ENCODE peak calls at places on chromosomes 16 and 17, in five cellular contexts. A is lung; P is tibial artery; M is heart right ventricle; E is Jurkat, Clone E6-1. F is an unnamed sample.

GRCh38 chr17:39174907-39175694 is 9.1 kb upstream of the ARL5C start:
- DNase-seq in A (peak), P (peak), M (peak), E (peak), F (peak)

GRCh38 chr17:48472485-48473281 is 42.7 kb upstream of the SKAP1 start:
- DNase-seq in A (no peak), P (no peak), M (no peak), E (no peak), F (peak)

GRCh38 chr17:80416260-80416939 is 1.4 kb downstream of the ENDOV start:
- DNase-seq in A (no peak), P (no peak), M (no peak), E (no peak), F (no peak)

GRCh38 chr17:69047368-69048263 is 13.1 kb downstream of the ABCA9 start:
- DNase-seq in A (peak), P (peak), M (peak), E (no peak), F (peak)

GRCh38 chr17:66165537-66166123 is 26.3 kb downstream of the CEP112 start:
- DNase-seq in A (no peak), P (no peak), M (no peak), E (peak), F (peak)

GRCh38 chr16:3611145-3611977 is at the start of gene SLX4:
- DNase-seq in A (peak), P (peak), M (peak), E (peak), F (peak)

GRCh38 chr17:58377005-58377660 is 25.1 kb upstream of the SUPT4H1 start:
- DNase-seq in A (peak), P (no peak), M (no peak), E (no peak), F (no peak)

GRCh38 chr17:66690166-66690565 is 144.8 kb upstream of the CACNG5 start:
- DNase-seq in A (no peak), P (no peak), M (no peak), E (no peak), F (no peak)

GRCh38 chr16:74461826-74462225 is 40.5 kb upstream of the CLEC18B start:
- DNase-seq in A (no peak), P (no peak), M (no peak), E (no peak), F (no peak)

GRCh38 chr17:45172541-45173286 is 11.0 kb downstream of the HEXIM2 start:
- DNase-seq in A (peak), P (peak), M (peak), E (peak), F (peak)

GRCh38 chr16:28260193-28260592 is 32.1 kb upstream of the SBK1 start:
- DNase-seq in A (no peak), P (no peak), M (peak), E (no peak), F (no peak)

GRCh38 chr17:64159051-64159590 is 29.2 kb upstream of the ERN1 start:
- DNase-seq in A (no peak), P (no peak), M (no peak), E (no peak), F (no peak)

GRCh38 chr16:82954224-82954929 is 327.6 kb downstream of the CDH13 start:
- DNase-seq in A (no peak), P (no peak), M (no peak), E (no peak), F (peak)

GRCh38 chr17:7651097-7651958 is 602 bp downstream of the ATP1B2 start:
- DNase-seq in A (no peak), P (no peak), M (peak), E (no peak), F (no peak)

GRCh38 chr17:67689534-67690177 is 28.1 kb upstream of the NOL11 start:
- DNase-seq in A (peak), P (no peak), M (no peak), E (peak), F (peak)

GRCh38 chr17:63531022-63531965 is 8.1 kb downstream of the KCNH6 start:
- DNase-seq in A (no peak), P (no peak), M (no peak), E (no peak), F (no peak)

GRCh38 chr17:45660474-45660873 is 123.6 kb upstream of the CRHR1 start:
- DNase-seq in A (no peak), P (peak), M (no peak), E (no peak), F (no peak)

GRCh38 chr16:83513006-83513755 is 294.6 kb upstream of the HSBP1 start:
- DNase-seq in A (no peak), P (no peak), M (no peak), E (no peak), F (peak)

GRCh38 chr16:57637424-57637823 is 9.0 kb downstream of the ADGRG1 start:
- DNase-seq in A (no peak), P (peak), M (peak), E (no peak), F (no peak)

GRCh38 chr17:34580685-34581445 is 1.5 kb downstream of the TMEM132E start:
- DNase-seq in A (no peak), P (no peak), M (no peak), E (no peak), F (no peak)

GRCh38 chr16:55113195-55113594 is 182.5 kb downstream of the IRX5 start:
- DNase-seq in A (no peak), P (no peak), M (no peak), E (no peak), F (no peak)

GRCh38 chr16:64362193-64362592 is 759.7 kb downstream of the CDH11 start:
- DNase-seq in A (no peak), P (no peak), M (no peak), E (no peak), F (no peak)

GRCh38 chr16:46620265-46621005 is 744 bp downstream of the SHCBP1 start:
- DNase-seq in A (no peak), P (no peak), M (no peak), E (no peak), F (peak)

GRCh38 chr16:11615756-11616447 is 29.2 kb upstream of the LITAF start:
- DNase-seq in A (no peak), P (no peak), M (no peak), E (no peak), F (no peak)

GRCh38 chr16:84176192-84177053 is 10.4 kb downstream of the TAF1C start:
- DNase-seq in A (no peak), P (no peak), M (no peak), E (no peak), F (no peak)

GRCh38 chr17:79835953-79836951 is 3.0 kb downstream of the CBX4 start:
- DNase-seq in A (peak), P (no peak), M (no peak), E (no peak), F (peak)

GRCh38 chr17:64001763-64002529 is 3.8 kb downstream of the PRR29 start:
- DNase-seq in A (peak), P (no peak), M (peak), E (no peak), F (no peak)

GRCh38 chr17:57010495-57010894 is 32.6 kb downstream of the SCPEP1 start:
- DNase-seq in A (no peak), P (no peak), M (no peak), E (no peak), F (no peak)

GRCh38 chr16:88116121-88116900 is 165.1 kb downstream of the BANP start:
- DNase-seq in A (no peak), P (no peak), M (no peak), E (no peak), F (peak)

GRCh38 chr16:88118376-88118775 is 167.1 kb downstream of the BANP start:
- DNase-seq in A (no peak), P (no peak), M (no peak), E (no peak), F (no peak)

GRCh38 chr16:88121886-88122580 is 170.8 kb downstream of the BANP start:
- DNase-seq in A (no peak), P (no peak), M (no peak), E (no peak), F (no peak)

GRCh38 chr16:88120812-88121211 is 169.6 kb downstream of the BANP start:
- DNase-seq in A (no peak), P (no peak), M (no peak), E (no peak), F (no peak)

GRCh38 chr16:88119881-88120280 is 168.6 kb downstream of the BANP start:
- DNase-seq in A (no peak), P (no peak), M (no peak), E (no peak), F (no peak)
- H3K4me3 ChIP-seq in A (no peak), P (no peak), M (no peak), E (no peak), F (no peak)

DNA sequence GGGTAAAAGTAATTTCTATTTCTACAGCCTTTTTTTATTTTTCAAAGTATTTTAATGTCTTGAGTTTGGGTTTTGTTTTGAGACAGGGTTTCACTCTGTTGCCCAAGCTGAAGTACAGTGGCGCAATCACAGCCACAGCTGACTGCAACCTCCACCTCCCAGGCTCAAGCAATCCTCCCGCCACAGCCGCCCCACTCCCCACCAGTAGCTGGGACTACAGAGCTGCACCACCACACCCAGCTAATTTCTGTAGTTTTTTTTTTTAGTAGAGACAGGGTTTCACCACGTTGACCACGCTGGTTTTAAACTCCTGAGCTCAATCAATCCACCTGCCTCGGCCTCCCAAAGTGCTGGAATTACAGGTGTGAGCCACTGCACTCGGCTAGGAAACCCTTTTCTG is 44.0 kb downstream of the TUBD1 start:
- DNase-seq in A (peak), P (peak), M (peak), E (no peak), F (peak)
- H3K4me3 ChIP-seq in A (no peak), P (no peak), M (no peak), E (no peak), F (no peak)

GRCh38 chr17:17877548-17878358 is 41.0 kb upstream of the SREBF1 start:
- DNase-seq in A (peak), P (peak), M (peak), E (no peak), F (peak)
- H3K4me3 ChIP-seq in A (no peak), P (peak), M (no peak), E (no peak), F (no peak)

GRCh38 chr16:89193021-89193575 is 7.2 kb downstream of the SLC22A31 start:
- DNase-seq in A (peak), P (no peak), M (peak), E (peak), F (no peak)
- H3K4me3 ChIP-seq in A (no peak), P (no peak), M (no peak), E (no peak), F (peak)

GRCh38 chr16:30760160-30760559 is 1.7 kb downstream of the CFAP119 start:
- DNase-seq in A (no peak), P (no peak), M (no peak), E (no peak), F (no peak)
- H3K4me3 ChIP-seq in A (no peak), P (no peak), M (no peak), E (no peak), F (no peak)

GRCh38 chr17:2798679-2799078 is 2.4 kb downstream of the RAP1GAP2 start:
- DNase-seq in A (no peak), P (no peak), M (no peak), E (no peak), F (no peak)

GRCh38 chr17:2798188-2798587 is 1.9 kb downstream of the RAP1GAP2 start:
- DNase-seq in A (no peak), P (no peak), M (no peak), E (no peak), F (no peak)

GRCh38 chr17:2797632-2798031 is 1.4 kb downstream of the RAP1GAP2 start:
- DNase-seq in A (no peak), P (no peak), M (no peak), E (no peak), F (no peak)

GRCh38 chr17:2796164-2797140 is at the start of gene RAP1GAP2:
- DNase-seq in A (peak), P (peak), M (peak), E (peak), F (no peak)

GRCh38 chr17:2797226-2797625 is 988 bp downstream of the RAP1GAP2 start:
- DNase-seq in A (no peak), P (no peak), M (no peak), E (no peak), F (no peak)
- H3K4me3 ChIP-seq in A (no peak), P (no peak), M (no peak), E (no peak), F (no peak)